ENCODE peak calls at places on chromosomes 7 and 10, in four cellular contexts. G is natural killer cell, F is cardiac muscle cell, C is PC-9. E is an unnamed sample.

GRCh38 chr10:87826653-87827052 is 8.6 kb upstream of the ATAD1 start:
- DNase-seq in G (no peak), F (no peak), C (no peak), E (no peak)

GRCh38 chr7:158308001-158308400 is 279.6 kb downstream of the PTPRN2 start:
- DNase-seq in G (no peak), F (no peak), C (no peak), E (no peak)

GRCh38 chr10:31004611-31005193 is 27.0 kb downstream of the ZNF438 start:
- DNase-seq in G (no peak), F (peak), C (no peak), E (no peak)

GRCh38 chr7:74311305-74311744 is 22.1 kb downstream of the CLIP2 start:
- DNase-seq in G (no peak), F (no peak), C (peak), E (no peak)

GRCh38 chr7:155449008-155449879 is 8.7 kb upstream of the EN2 start:
- DNase-seq in G (no peak), F (no peak), C (no peak), E (no peak)

GRCh38 chr7:105205592-105206211 is 183.0 kb downstream of the SRPK2 start:
- DNase-seq in G (no peak), F (no peak), C (no peak), E (no peak)

GRCh38 chr7:22143496-22143895 is 197.8 kb upstream of the CDCA7L start:
- DNase-seq in G (no peak), F (no peak), C (no peak), E (no peak)

GRCh38 chr7:134016223-134016941 is 110.8 kb upstream of the LRGUK start:
- DNase-seq in G (no peak), F (peak), C (peak), E (peak)

GRCh38 chr10:43220971-43221418 is 45.9 kb downstream of the RASGEF1A start:
- DNase-seq in G (no peak), F (no peak), C (no peak), E (no peak)

GRCh38 chr7:98553666-98554065 is 63.4 kb upstream of the NPTX2 start:
- DNase-seq in G (no peak), F (no peak), C (no peak), E (no peak)

GRCh38 chr10:4663162-4663992 is 162.6 kb upstream of the AKR1E2 start:
- DNase-seq in G (no peak), F (peak), C (peak), E (no peak)

GRCh38 chr7:148993193-148993592 is 35.1 kb downstream of the PDIA4 start:
- DNase-seq in G (no peak), F (no peak), C (no peak), E (no peak)

GRCh38 chr7:84939888-84940287 is 247.0 kb downstream of the SEMA3D start:
- DNase-seq in G (no peak), F (no peak), C (no peak), E (no peak)

GRCh38 chr10:124725791-124726190 is 18.4 kb downstream of the FAM53B start:
- DNase-seq in G (no peak), F (no peak), C (no peak), E (no peak)

GRCh38 chr7:135650831-135651573 is 11.3 kb upstream of the STMP1 start:
- DNase-seq in G (no peak), F (peak), C (no peak), E (no peak)

GRCh38 chr7:36215017-36215621 is 62.1 kb downstream of the EEPD1 start:
- DNase-seq in G (no peak), F (no peak), C (no peak), E (no peak)

GRCh38 chr7:45700556-45700955 is 126.4 kb downstream of the ADCY1 start:
- DNase-seq in G (no peak), F (no peak), C (no peak), E (no peak)

GRCh38 chr7:81949306-81949705 is 179.5 kb upstream of the HGF start:
- DNase-seq in G (no peak), F (peak), C (no peak), E (no peak)

GRCh38 chr7:80870806-80871205 is 48.0 kb downstream of the SEMA3C start:
- DNase-seq in G (no peak), F (no peak), C (no peak), E (no peak)

GRCh38 chr7:134865001-134865845 is 85.8 kb downstream of the CALD1 start:
- DNase-seq in G (no peak), F (peak), C (no peak), E (no peak)

GRCh38 chr7:127912901-127913300 is 118.3 kb downstream of the LRRC4 start:
- DNase-seq in G (no peak), F (no peak), C (no peak), E (no peak)

GRCh38 chr10:11209810-11210141 is 192.1 kb downstream of the CELF2 start:
- DNase-seq in G (no peak), F (no peak), C (no peak), E (no peak)

GRCh38 chr7:34838329-34838728 is 180.3 kb downstream of the NPSR1 start:
- DNase-seq in G (no peak), F (no peak), C (peak), E (no peak)

GRCh38 chr10:58481569-58482109 is 31.0 kb upstream of the BICC1 start:
- DNase-seq in G (no peak), F (no peak), C (no peak), E (no peak)

GRCh38 chr10:14328881-14329280 is 1.8 kb downstream of the FRMD4A start:
- DNase-seq in G (no peak), F (no peak), C (no peak), E (no peak)

GRCh38 chr7:10239643-10240345 is 733.9 kb upstream of the PHF14 start:
- DNase-seq in G (no peak), F (no peak), C (no peak), E (no peak)

GRCh38 chr10:1103551-1103950 is 47.4 kb downstream of the WDR37 start:
- DNase-seq in G (no peak), F (no peak), C (no peak), E (no peak)

GRCh38 chr10:89879121-89879520 is 177.7 kb downstream of the KIF20B start:
- DNase-seq in G (no peak), F (peak), C (no peak), E (no peak)

GRCh38 chr7:41470081-41470480 is 232.8 kb downstream of the INHBA start:
- DNase-seq in G (no peak), F (no peak), C (no peak), E (no peak)

GRCh38 chr7:85095357-85095756 is 91.5 kb downstream of the SEMA3D start:
- DNase-seq in G (no peak), F (peak), C (no peak), E (no peak)

GRCh38 chr10:133134411-133135115 is 25.5 kb upstream of the KNDC1 start:
- DNase-seq in G (no peak), F (no peak), C (no peak), E (no peak)

GRCh38 chr7:101235050-101235449 is 2.6 kb downstream of the CLDN15 start:
- DNase-seq in G (no peak), F (no peak), C (no peak), E (no peak)

GRCh38 chr10:17233534-17233933 is 5.5 kb downstream of the VIM start:
- DNase-seq in G (no peak), F (peak), C (no peak), E (no peak)
- TF ChIP-seq CTCF in G (no peak), F (no peak), C (no peak), E (no peak)

DNA sequence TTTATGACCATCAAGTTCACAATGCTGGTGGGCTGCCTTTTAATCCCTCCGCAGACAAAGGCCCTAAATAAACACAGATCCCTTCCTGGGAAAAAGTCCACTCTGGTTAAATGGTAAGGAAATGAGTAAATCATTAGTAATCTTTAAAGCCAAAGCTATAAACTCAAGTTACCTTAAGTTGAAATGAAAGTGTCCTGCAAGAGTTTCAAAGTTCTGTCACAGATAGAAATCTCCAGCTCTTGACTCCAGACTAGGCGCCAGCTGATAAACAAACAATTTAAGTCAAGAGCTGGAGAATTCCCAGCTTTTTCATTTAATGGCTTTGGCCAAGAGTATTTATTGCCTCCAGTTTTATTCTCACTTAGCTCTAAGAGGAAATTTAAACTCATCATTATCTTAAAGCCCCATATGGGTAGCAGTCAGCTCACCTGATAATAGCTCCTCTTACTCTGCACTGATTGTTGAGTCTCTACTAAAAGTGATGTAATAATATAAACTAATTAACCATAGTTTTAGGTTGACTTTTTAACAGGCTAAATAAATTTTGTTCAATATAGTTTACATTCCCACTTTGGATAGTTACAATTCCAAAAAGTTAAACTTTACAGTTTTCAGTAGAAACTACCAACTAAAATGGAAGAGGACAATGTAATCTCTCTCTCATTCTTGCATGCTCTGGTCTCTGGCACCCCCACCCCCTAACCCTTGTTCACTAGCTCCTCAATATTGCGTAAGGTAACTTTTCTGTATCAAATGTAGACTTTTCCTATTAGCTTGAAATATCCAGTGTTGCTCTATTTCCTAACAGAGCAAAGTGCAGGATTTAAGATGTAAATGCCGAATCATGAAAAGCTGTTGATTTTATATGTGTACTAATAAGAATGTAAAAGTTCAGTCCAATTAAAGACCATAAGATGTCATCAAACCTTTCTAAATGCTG is 56.1 kb downstream of the HIBADH start:
- DNase-seq in G (no peak), F (peak), C (no peak), E (no peak)
- TF ChIP-seq CTCF in G (no peak), F (no peak), C (no peak), E (no peak)

GRCh38 chr10:35611750-35612149 is 6.6 kb downstream of the GJD4 start:
- DNase-seq in G (no peak), F (no peak), C (no peak), E (no peak)
- TF ChIP-seq CTCF in G (no peak), F (no peak), C (no peak), E (no peak)

DNA sequence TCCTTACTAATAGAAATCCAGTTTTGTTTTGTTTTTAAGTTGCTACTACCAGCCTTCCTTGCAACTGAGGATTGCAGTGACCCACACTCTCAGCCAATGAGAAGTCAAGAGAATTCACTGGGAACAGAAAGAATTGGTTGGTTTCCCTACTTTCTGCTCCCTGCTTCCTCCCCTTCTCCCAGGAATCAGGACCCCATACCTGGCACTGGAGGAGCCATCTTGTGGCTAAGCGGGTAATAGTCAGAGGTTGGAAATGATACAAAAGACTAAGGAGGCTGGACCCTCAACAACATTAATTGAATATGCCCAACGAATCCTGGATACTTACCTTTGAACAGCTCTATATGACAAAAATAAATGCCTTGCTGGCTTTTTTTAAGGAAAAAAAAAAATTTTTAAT is 6.3 kb downstream of the TMEM176A start:
- DNase-seq in G (no peak), F (no peak), C (no peak), E (no peak)
- TF ChIP-seq CTCF in G (no peak), F (no peak), C (no peak), E (no peak)

GRCh38 chr7:90552521-90552920 is 43.6 kb upstream of the CDK14 start:
- DNase-seq in G (no peak), F (peak), C (no peak), E (no peak)
- TF ChIP-seq CTCF in G (no peak), F (peak), C (no peak), E (peak)

E was measured in neural crest cell.